ENCODE peak calls at places on chromosomes 6 and 20, in seven cellular contexts. One of them, this sample, is unnamed.

GRCh38 chr20:10362674-10363073 is 71.3 kb downstream of the MKKS start:
- DNase-seq in stimulated activated CD4-positive, alpha-beta T cell treated with anti-CD3 and anti-CD28 coated beads, Interleukin-12 subunit alpha, Interleukin-12 subunit beta, amount 100 ng/mL, for 24 hours: no peak
- DNase-seq in NCI-H1048: no peak
- DNase-seq in SW480: no peak
- DNase-seq in ELF-1: no peak
- DNase-seq in astrocyte of the spinal cord: no peak
- DNase-seq in effector memory CD8-positive, alpha-beta T cell: no peak
- DNase-seq in this sample: no peak

GRCh38 chr20:38873050-38873581 is 53.1 kb upstream of the FAM83D start:
- DNase-seq in stimulated activated CD4-positive, alpha-beta T cell treated with anti-CD3 and anti-CD28 coated beads, Interleukin-12 subunit alpha, Interleukin-12 subunit beta, amount 100 ng/mL, for 24 hours: peak
- DNase-seq in NCI-H1048: no peak
- DNase-seq in SW480: no peak
- DNase-seq in ELF-1: no peak
- DNase-seq in astrocyte of the spinal cord: no peak
- DNase-seq in effector memory CD8-positive, alpha-beta T cell: peak
- DNase-seq in this sample: no peak

GRCh38 chr6:28295326-28295725 is 14.0 kb downstream of the PGBD1 start:
- DNase-seq in stimulated activated CD4-positive, alpha-beta T cell treated with anti-CD3 and anti-CD28 coated beads, Interleukin-12 subunit alpha, Interleukin-12 subunit beta, amount 100 ng/mL, for 24 hours: no peak
- DNase-seq in NCI-H1048: no peak
- DNase-seq in SW480: no peak
- DNase-seq in ELF-1: no peak
- DNase-seq in astrocyte of the spinal cord: no peak
- DNase-seq in effector memory CD8-positive, alpha-beta T cell: no peak
- DNase-seq in this sample: no peak

GRCh38 chr6:132733288-132733687 is 19.4 kb upstream of the VNN1 start:
- DNase-seq in stimulated activated CD4-positive, alpha-beta T cell treated with anti-CD3 and anti-CD28 coated beads, Interleukin-12 subunit alpha, Interleukin-12 subunit beta, amount 100 ng/mL, for 24 hours: no peak
- DNase-seq in NCI-H1048: no peak
- DNase-seq in SW480: no peak
- DNase-seq in ELF-1: no peak
- DNase-seq in astrocyte of the spinal cord: no peak
- DNase-seq in effector memory CD8-positive, alpha-beta T cell: no peak
- DNase-seq in this sample: no peak

GRCh38 chr20:54095824-54096223 is 25.4 kb upstream of the BCAS1 start:
- DNase-seq in stimulated activated CD4-positive, alpha-beta T cell treated with anti-CD3 and anti-CD28 coated beads, Interleukin-12 subunit alpha, Interleukin-12 subunit beta, amount 100 ng/mL, for 24 hours: no peak
- DNase-seq in NCI-H1048: no peak
- DNase-seq in SW480: no peak
- DNase-seq in ELF-1: no peak
- DNase-seq in astrocyte of the spinal cord: no peak
- DNase-seq in effector memory CD8-positive, alpha-beta T cell: no peak
- DNase-seq in this sample: no peak

GRCh38 chr20:36147707-36148106 is 6.8 kb upstream of the EPB41L1 start:
- DNase-seq in stimulated activated CD4-positive, alpha-beta T cell treated with anti-CD3 and anti-CD28 coated beads, Interleukin-12 subunit alpha, Interleukin-12 subunit beta, amount 100 ng/mL, for 24 hours: no peak
- DNase-seq in NCI-H1048: no peak
- DNase-seq in SW480: no peak
- DNase-seq in ELF-1: no peak
- DNase-seq in astrocyte of the spinal cord: peak
- DNase-seq in effector memory CD8-positive, alpha-beta T cell: no peak
- DNase-seq in this sample: no peak

GRCh38 chr20:10047427-10047826 is 12.6 kb downstream of the ANKEF1 start:
- DNase-seq in stimulated activated CD4-positive, alpha-beta T cell treated with anti-CD3 and anti-CD28 coated beads, Interleukin-12 subunit alpha, Interleukin-12 subunit beta, amount 100 ng/mL, for 24 hours: no peak
- DNase-seq in NCI-H1048: no peak
- DNase-seq in SW480: no peak
- DNase-seq in ELF-1: peak
- DNase-seq in astrocyte of the spinal cord: no peak
- DNase-seq in effector memory CD8-positive, alpha-beta T cell: no peak
- DNase-seq in this sample: no peak

GRCh38 chr20:42955713-42956112 is 234.0 kb downstream of the PTPRT start:
- DNase-seq in stimulated activated CD4-positive, alpha-beta T cell treated with anti-CD3 and anti-CD28 coated beads, Interleukin-12 subunit alpha, Interleukin-12 subunit beta, amount 100 ng/mL, for 24 hours: no peak
- DNase-seq in NCI-H1048: no peak
- DNase-seq in SW480: no peak
- DNase-seq in ELF-1: no peak
- DNase-seq in astrocyte of the spinal cord: no peak
- DNase-seq in effector memory CD8-positive, alpha-beta T cell: no peak
- DNase-seq in this sample: no peak

GRCh38 chr20:4052554-4052953 is 37.2 kb upstream of the RNF24 start:
- DNase-seq in stimulated activated CD4-positive, alpha-beta T cell treated with anti-CD3 and anti-CD28 coated beads, Interleukin-12 subunit alpha, Interleukin-12 subunit beta, amount 100 ng/mL, for 24 hours: no peak
- DNase-seq in NCI-H1048: no peak
- DNase-seq in SW480: no peak
- DNase-seq in ELF-1: no peak
- DNase-seq in astrocyte of the spinal cord: no peak
- DNase-seq in effector memory CD8-positive, alpha-beta T cell: no peak
- DNase-seq in this sample: no peak

GRCh38 chr6:39958947-39959346 is 24.7 kb upstream of the MOCS1 start:
- DNase-seq in stimulated activated CD4-positive, alpha-beta T cell treated with anti-CD3 and anti-CD28 coated beads, Interleukin-12 subunit alpha, Interleukin-12 subunit beta, amount 100 ng/mL, for 24 hours: no peak
- DNase-seq in NCI-H1048: no peak
- DNase-seq in SW480: no peak
- DNase-seq in ELF-1: no peak
- DNase-seq in astrocyte of the spinal cord: no peak
- DNase-seq in effector memory CD8-positive, alpha-beta T cell: no peak
- DNase-seq in this sample: no peak

GRCh38 chr20:54188132-54188835 is 14.5 kb upstream of the CYP24A1 start:
- DNase-seq in stimulated activated CD4-positive, alpha-beta T cell treated with anti-CD3 and anti-CD28 coated beads, Interleukin-12 subunit alpha, Interleukin-12 subunit beta, amount 100 ng/mL, for 24 hours: no peak
- DNase-seq in NCI-H1048: no peak
- DNase-seq in SW480: no peak
- DNase-seq in ELF-1: no peak
- DNase-seq in astrocyte of the spinal cord: no peak
- DNase-seq in effector memory CD8-positive, alpha-beta T cell: no peak
- DNase-seq in this sample: no peak

GRCh38 chr6:89693207-89693606 is 54.7 kb upstream of the LYRM2 start:
- DNase-seq in stimulated activated CD4-positive, alpha-beta T cell treated with anti-CD3 and anti-CD28 coated beads, Interleukin-12 subunit alpha, Interleukin-12 subunit beta, amount 100 ng/mL, for 24 hours: no peak
- DNase-seq in NCI-H1048: no peak
- DNase-seq in SW480: no peak
- DNase-seq in ELF-1: no peak
- DNase-seq in astrocyte of the spinal cord: no peak
- DNase-seq in effector memory CD8-positive, alpha-beta T cell: no peak
- DNase-seq in this sample: no peak

GRCh38 chr6:13548500-13549210 is 25.7 kb upstream of the SIRT5 start:
- DNase-seq in stimulated activated CD4-positive, alpha-beta T cell treated with anti-CD3 and anti-CD28 coated beads, Interleukin-12 subunit alpha, Interleukin-12 subunit beta, amount 100 ng/mL, for 24 hours: no peak
- DNase-seq in NCI-H1048: no peak
- DNase-seq in SW480: peak
- DNase-seq in ELF-1: peak
- DNase-seq in astrocyte of the spinal cord: no peak
- DNase-seq in effector memory CD8-positive, alpha-beta T cell: no peak
- DNase-seq in this sample: no peak

GRCh38 chr6:26272171-26272631 is 92.8 kb upstream of the BTN3A2 start:
- DNase-seq in stimulated activated CD4-positive, alpha-beta T cell treated with anti-CD3 and anti-CD28 coated beads, Interleukin-12 subunit alpha, Interleukin-12 subunit beta, amount 100 ng/mL, for 24 hours: no peak
- DNase-seq in NCI-H1048: no peak
- DNase-seq in SW480: peak
- DNase-seq in ELF-1: peak
- DNase-seq in astrocyte of the spinal cord: peak
- DNase-seq in effector memory CD8-positive, alpha-beta T cell: peak
- DNase-seq in this sample: no peak

GRCh38 chr6:40743226-40743625 is 156.1 kb upstream of the LRFN2 start:
- DNase-seq in stimulated activated CD4-positive, alpha-beta T cell treated with anti-CD3 and anti-CD28 coated beads, Interleukin-12 subunit alpha, Interleukin-12 subunit beta, amount 100 ng/mL, for 24 hours: no peak
- DNase-seq in NCI-H1048: no peak
- DNase-seq in SW480: no peak
- DNase-seq in ELF-1: no peak
- DNase-seq in astrocyte of the spinal cord: no peak
- DNase-seq in effector memory CD8-positive, alpha-beta T cell: no peak
- DNase-seq in this sample: no peak

GRCh38 chr20:62642666-62643520 is 590 bp downstream of the SLCO4A1 start:
- DNase-seq in stimulated activated CD4-positive, alpha-beta T cell treated with anti-CD3 and anti-CD28 coated beads, Interleukin-12 subunit alpha, Interleukin-12 subunit beta, amount 100 ng/mL, for 24 hours: peak
- DNase-seq in NCI-H1048: no peak
- DNase-seq in SW480: peak
- DNase-seq in ELF-1: no peak
- DNase-seq in astrocyte of the spinal cord: no peak
- DNase-seq in effector memory CD8-positive, alpha-beta T cell: peak
- DNase-seq in this sample: no peak

GRCh38 chr6:143264996-143265734 is 185.3 kb downstream of the ADAT2 start:
- DNase-seq in stimulated activated CD4-positive, alpha-beta T cell treated with anti-CD3 and anti-CD28 coated beads, Interleukin-12 subunit alpha, Interleukin-12 subunit beta, amount 100 ng/mL, for 24 hours: no peak
- DNase-seq in NCI-H1048: no peak
- DNase-seq in SW480: no peak
- DNase-seq in ELF-1: no peak
- DNase-seq in astrocyte of the spinal cord: no peak
- DNase-seq in effector memory CD8-positive, alpha-beta T cell: no peak
- DNase-seq in this sample: no peak

GRCh38 chr6:109379706-109380105 is 2.6 kb downstream of the CD164 start:
- DNase-seq in stimulated activated CD4-positive, alpha-beta T cell treated with anti-CD3 and anti-CD28 coated beads, Interleukin-12 subunit alpha, Interleukin-12 subunit beta, amount 100 ng/mL, for 24 hours: no peak
- DNase-seq in NCI-H1048: no peak
- DNase-seq in SW480: no peak
- DNase-seq in ELF-1: no peak
- DNase-seq in astrocyte of the spinal cord: peak
- DNase-seq in effector memory CD8-positive, alpha-beta T cell: no peak
- DNase-seq in this sample: no peak

GRCh38 chr6:2959909-2960719 is 11.3 kb downstream of the SERPINB6 start:
- DNase-seq in stimulated activated CD4-positive, alpha-beta T cell treated with anti-CD3 and anti-CD28 coated beads, Interleukin-12 subunit alpha, Interleukin-12 subunit beta, amount 100 ng/mL, for 24 hours: no peak
- DNase-seq in NCI-H1048: no peak
- DNase-seq in SW480: no peak
- DNase-seq in ELF-1: peak
- DNase-seq in astrocyte of the spinal cord: peak
- DNase-seq in effector memory CD8-positive, alpha-beta T cell: no peak
- DNase-seq in this sample: no peak

GRCh38 chr20:17641993-17642392 is 40.0 kb downstream of the RRBP1 start:
- DNase-seq in stimulated activated CD4-positive, alpha-beta T cell treated with anti-CD3 and anti-CD28 coated beads, Interleukin-12 subunit alpha, Interleukin-12 subunit beta, amount 100 ng/mL, for 24 hours: no peak
- DNase-seq in NCI-H1048: no peak
- DNase-seq in SW480: no peak
- DNase-seq in ELF-1: no peak
- DNase-seq in astrocyte of the spinal cord: no peak
- DNase-seq in effector memory CD8-positive, alpha-beta T cell: no peak
- DNase-seq in this sample: no peak

GRCh38 chr6:121682666-121683065 is 247.2 kb downstream of the GJA1 start:
- DNase-seq in stimulated activated CD4-positive, alpha-beta T cell treated with anti-CD3 and anti-CD28 coated beads, Interleukin-12 subunit alpha, Interleukin-12 subunit beta, amount 100 ng/mL, for 24 hours: no peak
- DNase-seq in NCI-H1048: no peak
- DNase-seq in SW480: no peak
- DNase-seq in ELF-1: no peak
- DNase-seq in astrocyte of the spinal cord: no peak
- DNase-seq in effector memory CD8-positive, alpha-beta T cell: no peak
- DNase-seq in this sample: no peak

GRCh38 chr6:55212147-55212546 is 37.8 kb downstream of the HCRTR2 start:
- DNase-seq in stimulated activated CD4-positive, alpha-beta T cell treated with anti-CD3 and anti-CD28 coated beads, Interleukin-12 subunit alpha, Interleukin-12 subunit beta, amount 100 ng/mL, for 24 hours: no peak
- DNase-seq in NCI-H1048: no peak
- DNase-seq in SW480: no peak
- DNase-seq in ELF-1: no peak
- DNase-seq in astrocyte of the spinal cord: peak
- DNase-seq in effector memory CD8-positive, alpha-beta T cell: no peak
- DNase-seq in this sample: no peak

GRCh38 chr6:46501136-46502089 is 10.2 kb upstream of the RCAN2 start:
- DNase-seq in stimulated activated CD4-positive, alpha-beta T cell treated with anti-CD3 and anti-CD28 coated beads, Interleukin-12 subunit alpha, Interleukin-12 subunit beta, amount 100 ng/mL, for 24 hours: no peak
- DNase-seq in NCI-H1048: no peak
- DNase-seq in SW480: peak
- DNase-seq in ELF-1: no peak
- DNase-seq in astrocyte of the spinal cord: no peak
- DNase-seq in effector memory CD8-positive, alpha-beta T cell: no peak
- DNase-seq in this sample: no peak

GRCh38 chr6:1082040-1082935 is 229.6 kb upstream of the FOXQ1 start:
- DNase-seq in stimulated activated CD4-positive, alpha-beta T cell treated with anti-CD3 and anti-CD28 coated beads, Interleukin-12 subunit alpha, Interleukin-12 subunit beta, amount 100 ng/mL, for 24 hours: no peak
- DNase-seq in NCI-H1048: no peak
- DNase-seq in SW480: no peak
- DNase-seq in ELF-1: no peak
- DNase-seq in astrocyte of the spinal cord: no peak
- DNase-seq in effector memory CD8-positive, alpha-beta T cell: no peak
- DNase-seq in this sample: no peak

GRCh38 chr6:129501401-129502051 is 208.5 kb downstream of the ARHGAP18 start:
- DNase-seq in stimulated activated CD4-positive, alpha-beta T cell treated with anti-CD3 and anti-CD28 coated beads, Interleukin-12 subunit alpha, Interleukin-12 subunit beta, amount 100 ng/mL, for 24 hours: no peak
- DNase-seq in NCI-H1048: no peak
- DNase-seq in SW480: peak
- DNase-seq in ELF-1: peak
- DNase-seq in astrocyte of the spinal cord: peak
- DNase-seq in effector memory CD8-positive, alpha-beta T cell: no peak
- DNase-seq in this sample: no peak

GRCh38 chr20:34262488-34263288 is 21.5 kb downstream of the ASIP start:
- DNase-seq in stimulated activated CD4-positive, alpha-beta T cell treated with anti-CD3 and anti-CD28 coated beads, Interleukin-12 subunit alpha, Interleukin-12 subunit beta, amount 100 ng/mL, for 24 hours: no peak
- DNase-seq in NCI-H1048: no peak
- DNase-seq in SW480: no peak
- DNase-seq in ELF-1: peak
- DNase-seq in astrocyte of the spinal cord: peak
- DNase-seq in effector memory CD8-positive, alpha-beta T cell: no peak
- DNase-seq in this sample: peak

GRCh38 chr6:26375270-26375669 is 7.6 kb upstream of the BTN2A2 start:
- DNase-seq in stimulated activated CD4-positive, alpha-beta T cell treated with anti-CD3 and anti-CD28 coated beads, Interleukin-12 subunit alpha, Interleukin-12 subunit beta, amount 100 ng/mL, for 24 hours: no peak
- DNase-seq in NCI-H1048: no peak
- DNase-seq in SW480: no peak
- DNase-seq in ELF-1: no peak
- DNase-seq in astrocyte of the spinal cord: no peak
- DNase-seq in effector memory CD8-positive, alpha-beta T cell: no peak
- DNase-seq in this sample: no peak

GRCh38 chr6:33410050-33410710 is 634 bp upstream of the PHF1 start:
- DNase-seq in stimulated activated CD4-positive, alpha-beta T cell treated with anti-CD3 and anti-CD28 coated beads, Interleukin-12 subunit alpha, Interleukin-12 subunit beta, amount 100 ng/mL, for 24 hours: peak
- DNase-seq in NCI-H1048: peak
- DNase-seq in SW480: peak
- DNase-seq in ELF-1: peak
- DNase-seq in astrocyte of the spinal cord: peak
- DNase-seq in effector memory CD8-positive, alpha-beta T cell: peak
- DNase-seq in this sample: peak

GRCh38 chr6:294656-295565 is 2.6 kb downstream of the DUSP22 start:
- DNase-seq in stimulated activated CD4-positive, alpha-beta T cell treated with anti-CD3 and anti-CD28 coated beads, Interleukin-12 subunit alpha, Interleukin-12 subunit beta, amount 100 ng/mL, for 24 hours: no peak
- DNase-seq in NCI-H1048: no peak
- DNase-seq in SW480: no peak
- DNase-seq in ELF-1: no peak
- DNase-seq in astrocyte of the spinal cord: no peak
- DNase-seq in effector memory CD8-positive, alpha-beta T cell: no peak
- DNase-seq in this sample: no peak

GRCh38 chr6:165986647-165987482 is 180.8 kb downstream of the TBXT start:
- DNase-seq in stimulated activated CD4-positive, alpha-beta T cell treated with anti-CD3 and anti-CD28 coated beads, Interleukin-12 subunit alpha, Interleukin-12 subunit beta, amount 100 ng/mL, for 24 hours: no peak
- DNase-seq in NCI-H1048: no peak
- DNase-seq in SW480: no peak
- DNase-seq in ELF-1: peak
- DNase-seq in astrocyte of the spinal cord: peak
- DNase-seq in effector memory CD8-positive, alpha-beta T cell: no peak
- DNase-seq in this sample: no peak

GRCh38 chr6:145206247-145206907 is 528.9 kb downstream of the EPM2A start:
- DNase-seq in stimulated activated CD4-positive, alpha-beta T cell treated with anti-CD3 and anti-CD28 coated beads, Interleukin-12 subunit alpha, Interleukin-12 subunit beta, amount 100 ng/mL, for 24 hours: no peak
- DNase-seq in NCI-H1048: no peak
- DNase-seq in SW480: no peak
- DNase-seq in ELF-1: peak
- DNase-seq in astrocyte of the spinal cord: peak
- DNase-seq in effector memory CD8-positive, alpha-beta T cell: no peak
- DNase-seq in this sample: no peak

GRCh38 chr20:43985608-43986316 is 71.1 kb downstream of the TOX2 start:
- DNase-seq in stimulated activated CD4-positive, alpha-beta T cell treated with anti-CD3 and anti-CD28 coated beads, Interleukin-12 subunit alpha, Interleukin-12 subunit beta, amount 100 ng/mL, for 24 hours: no peak
- DNase-seq in NCI-H1048: no peak
- DNase-seq in SW480: no peak
- DNase-seq in ELF-1: no peak
- DNase-seq in astrocyte of the spinal cord: no peak
- DNase-seq in effector memory CD8-positive, alpha-beta T cell: no peak
- DNase-seq in this sample: no peak

GRCh38 chr20:45965169-45966002 is 6.6 kb downstream of the ZNF335 start:
- DNase-seq in stimulated activated CD4-positive, alpha-beta T cell treated with anti-CD3 and anti-CD28 coated beads, Interleukin-12 subunit alpha, Interleukin-12 subunit beta, amount 100 ng/mL, for 24 hours: no peak
- DNase-seq in NCI-H1048: no peak
- DNase-seq in SW480: no peak
- DNase-seq in ELF-1: no peak
- DNase-seq in astrocyte of the spinal cord: no peak
- DNase-seq in effector memory CD8-positive, alpha-beta T cell: no peak
- DNase-seq in this sample: no peak

GRCh38 chr6:16704706-16705402 is 56.4 kb downstream of the ATXN1 start:
- DNase-seq in stimulated activated CD4-positive, alpha-beta T cell treated with anti-CD3 and anti-CD28 coated beads, Interleukin-12 subunit alpha, Interleukin-12 subunit beta, amount 100 ng/mL, for 24 hours: no peak
- DNase-seq in NCI-H1048: no peak
- DNase-seq in SW480: peak
- DNase-seq in ELF-1: peak
- DNase-seq in astrocyte of the spinal cord: peak
- DNase-seq in effector memory CD8-positive, alpha-beta T cell: no peak
- DNase-seq in this sample: no peak

GRCh38 chr20:49883246-49883802 is 32.0 kb downstream of the SPATA2 start:
- DNase-seq in stimulated activated CD4-positive, alpha-beta T cell treated with anti-CD3 and anti-CD28 coated beads, Interleukin-12 subunit alpha, Interleukin-12 subunit beta, amount 100 ng/mL, for 24 hours: no peak
- DNase-seq in NCI-H1048: no peak
- DNase-seq in SW480: no peak
- DNase-seq in ELF-1: no peak
- DNase-seq in astrocyte of the spinal cord: no peak
- DNase-seq in effector memory CD8-positive, alpha-beta T cell: no peak
- DNase-seq in this sample: no peak

GRCh38 chr6:27890351-27891299 is 21.6 kb downstream of the OR2B2 start:
- DNase-seq in stimulated activated CD4-positive, alpha-beta T cell treated with anti-CD3 and anti-CD28 coated beads, Interleukin-12 subunit alpha, Interleukin-12 subunit beta, amount 100 ng/mL, for 24 hours: no peak
- DNase-seq in NCI-H1048: peak
- DNase-seq in SW480: peak
- DNase-seq in ELF-1: peak
- DNase-seq in astrocyte of the spinal cord: peak
- DNase-seq in effector memory CD8-positive, alpha-beta T cell: peak
- DNase-seq in this sample: peak

This sample was measured in SIG-M5.